ENCODE peak calls at places on chromosomes 7 and 10, in four cellular contexts. O, E, M and Q are unnamed samples.

GRCh38 chr10:133252223-133252552 is 14.5 kb downstream of the VENTX start:
- DNase-seq in E (no peak), O (no peak), M (no peak), Q (no peak)

GRCh38 chr7:80942261-80943041 is 23.6 kb upstream of the SEMA3C start:
- DNase-seq in O (no peak), M (peak), E (peak), Q (peak)

GRCh38 chr10:96289218-96289910 is 14.9 kb upstream of the DNTT start:
- DNase-seq in O (no peak), M (no peak), E (no peak), Q (no peak)

GRCh38 chr7:117249696-117250095 is 73.2 kb downstream of the WNT2 start:
- DNase-seq in O (no peak), M (no peak), E (no peak), Q (no peak)

GRCh38 chr10:17669185-17669872 is 25.4 kb downstream of the STAM start:
- DNase-seq in M (no peak), E (no peak), O (no peak), Q (no peak)

GRCh38 chr7:158057446-158057845 is 530.2 kb downstream of the PTPRN2 start:
- DNase-seq in M (no peak), E (no peak), O (no peak), Q (no peak)

GRCh38 chr7:43077285-43077684 is 35.2 kb upstream of the HECW1 start:
- DNase-seq in O (no peak), E (no peak), M (no peak), Q (no peak)

GRCh38 chr7:82617156-82617555 is 173.6 kb upstream of the CACNA2D1 start:
- DNase-seq in M (no peak), O (no peak), E (no peak), Q (no peak)

GRCh38 chr7:2820508-2820934 is 23.6 kb downstream of the GNA12 start:
- DNase-seq in M (peak), O (no peak), E (no peak), Q (peak)

GRCh38 chr10:119447421-119447820 is 95.1 kb downstream of the RGS10 start:
- DNase-seq in E (no peak), O (no peak), M (no peak), Q (no peak)

GRCh38 chr10:117804470-117805011 is 242.2 kb downstream of the RAB11FIP2 start:
- DNase-seq in E (no peak), O (no peak), M (no peak), Q (no peak)

GRCh38 chr10:30028452-30029045 is 30.8 kb downstream of the JCAD start:
- DNase-seq in M (no peak), O (no peak), E (no peak), Q (no peak)

GRCh38 chr7:15929406-15929805 is 242.9 kb upstream of the MEOX2 start:
- DNase-seq in E (no peak), O (no peak), M (no peak), Q (no peak)

GRCh38 chr10:130127612-130128607 is 8.3 kb upstream of the GLRX3 start:
- DNase-seq in M (peak), O (peak), E (no peak), Q (peak)

GRCh38 chr7:29350351-29350750 is 155.8 kb downstream of the CHN2 start:
- DNase-seq in E (no peak), M (no peak), O (no peak), Q (no peak)

GRCh38 chr10:122154733-122155366 is 116.2 kb upstream of the BTBD16 start:
- DNase-seq in O (no peak), M (no peak), E (no peak), Q (no peak)

GRCh38 chr7:66776800-66777468 is 36.4 kb downstream of the RABGEF1 start:
- DNase-seq in E (no peak), O (no peak), M (peak), Q (no peak)

GRCh38 chr10:128058106-128058745 is 68.0 kb downstream of the MKI67 start:
- DNase-seq in O (no peak), E (no peak), M (no peak), Q (no peak)

GRCh38 chr10:30455816-30456215 is 21.8 kb downstream of the MAP3K8 start:
- DNase-seq in E (no peak), M (no peak), O (no peak), Q (no peak)

GRCh38 chr10:11498399-11498798 is 113.1 kb downstream of the USP6NL start:
- DNase-seq in O (no peak), M (no peak), E (no peak), Q (no peak)

GRCh38 chr7:150665075-150665794 is 20.3 kb upstream of the GIMAP2 start:
- DNase-seq in M (no peak), O (no peak), E (no peak), Q (no peak)

GRCh38 chr7:95398155-95398940 is 2.2 kb upstream of the PON3 start:
- DNase-seq in M (peak), E (no peak), O (no peak), Q (no peak)

DNA sequence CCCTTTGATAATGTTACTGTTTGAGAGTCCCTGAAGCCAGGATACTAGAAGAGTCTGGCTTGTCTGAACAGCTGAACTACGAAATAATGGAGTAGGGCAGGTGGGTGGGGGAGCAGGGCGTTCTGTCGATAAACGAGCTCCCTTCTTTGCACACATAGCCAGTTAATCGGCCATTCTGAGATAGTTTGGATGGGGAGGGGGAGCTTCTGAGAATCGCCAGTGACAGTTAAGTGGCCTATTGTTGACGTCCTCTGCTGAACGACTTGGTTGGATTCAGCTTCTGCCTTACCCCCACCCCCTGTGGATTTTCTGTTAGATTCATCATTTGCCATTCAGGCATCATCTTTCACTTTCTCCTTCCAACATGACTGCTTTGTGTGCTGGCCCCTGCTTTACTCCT is 490 bp downstream of the CPA5 start:
- DNase-seq in M (no peak), E (no peak), O (no peak), Q (no peak)
- H2AFZ ChIP-seq in M (no peak), E (peak), O (no peak), Q (no peak)

GRCh38 chr10:3639546-3639945 is 145.5 kb downstream of the KLF6 start:
- DNase-seq in M (no peak), E (no peak), O (no peak), Q (no peak)

GRCh38 chr10:3635248-3635647 is 149.8 kb downstream of the KLF6 start:
- DNase-seq in O (no peak), E (no peak), M (no peak), Q (no peak)

GRCh38 chr10:3636356-3637181 is 148.4 kb downstream of the KLF6 start:
- DNase-seq in M (no peak), E (no peak), O (no peak), Q (no peak)

GRCh38 chr10:3631709-3632330 is 153.2 kb downstream of the KLF6 start:
- DNase-seq in E (no peak), O (no peak), M (no peak), Q (no peak)

DNA sequence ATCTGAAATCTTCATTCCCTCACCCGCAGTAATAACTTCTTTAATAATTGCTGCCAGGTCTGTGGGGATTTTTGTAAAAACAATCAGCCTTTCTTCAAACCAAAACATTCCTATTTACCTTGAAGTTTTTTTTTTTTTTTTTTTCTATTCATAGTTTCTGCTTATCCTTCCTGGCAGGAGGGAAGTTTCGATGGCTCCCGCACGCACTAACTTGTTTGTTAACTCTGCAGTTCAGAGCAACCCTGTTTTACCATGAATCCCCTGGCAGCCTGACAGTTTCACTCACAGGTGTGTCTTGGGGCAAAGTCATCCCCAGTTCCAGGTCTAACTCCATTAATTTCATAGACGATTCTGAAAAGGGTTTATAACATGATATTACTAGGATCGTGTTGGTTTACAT is 149.3 kb downstream of the KLF6 start:
- DNase-seq in M (no peak), E (no peak), O (no peak), Q (no peak)
- TF ChIP-seq JUN in M (no peak), E (no peak), O (no peak), Q (no peak)

DNA sequence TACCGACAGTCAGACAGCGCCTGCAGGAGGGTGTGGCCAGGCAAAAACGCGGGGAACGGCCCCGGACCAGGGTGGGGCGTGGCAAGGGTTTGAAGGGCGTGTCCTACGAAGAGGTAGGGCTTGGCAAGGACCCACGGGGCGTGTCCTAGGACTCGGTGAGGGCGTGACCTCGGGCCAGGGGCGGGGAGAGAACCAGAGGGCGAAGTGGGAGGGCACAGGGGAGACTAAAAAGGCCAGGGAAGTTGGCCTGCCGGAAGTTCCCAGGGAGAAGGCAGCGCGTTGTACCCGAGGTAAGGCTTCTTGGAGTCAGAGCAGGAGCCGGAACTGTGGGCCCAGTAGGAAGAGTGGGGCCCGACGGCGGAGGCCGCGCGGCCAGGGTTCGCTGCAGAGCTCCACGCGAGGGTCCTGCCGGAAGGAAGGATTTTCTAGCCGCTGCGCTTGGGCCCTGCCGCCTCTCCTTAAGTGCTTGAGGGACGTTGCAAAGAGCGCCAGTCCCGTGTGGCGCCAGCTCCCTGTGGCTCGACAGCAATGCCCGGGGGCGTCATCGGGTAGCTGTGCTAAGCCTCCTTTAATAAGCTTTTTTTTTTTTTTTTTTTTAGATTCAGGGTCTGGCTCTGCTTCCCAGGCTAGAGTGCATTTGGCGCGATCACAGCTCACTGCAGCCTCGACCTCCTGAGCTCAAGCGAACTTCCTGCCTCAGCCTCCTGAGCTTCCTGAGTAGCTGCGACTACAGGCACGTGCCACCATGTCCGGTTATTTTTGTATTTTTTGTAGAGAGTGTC is at the start of gene PTER:
- DNase-seq in E (peak), M (peak), O (peak), Q (peak)
- H2AFZ ChIP-seq in E (peak), M (no peak), O (peak), Q (peak)

GRCh38 chr10:71161429-71161828 is 50.9 kb upstream of the UNC5B start:
- DNase-seq in E (no peak), O (no peak), M (no peak), Q (no peak)
- TF ChIP-seq JUN in E (no peak), O (peak), M (no peak), Q (no peak)

GRCh38 chr7:139321071-139321745 is 19.9 kb upstream of the FMC1 start:
- DNase-seq in M (peak), O (peak), E (peak), Q (peak)

DNA sequence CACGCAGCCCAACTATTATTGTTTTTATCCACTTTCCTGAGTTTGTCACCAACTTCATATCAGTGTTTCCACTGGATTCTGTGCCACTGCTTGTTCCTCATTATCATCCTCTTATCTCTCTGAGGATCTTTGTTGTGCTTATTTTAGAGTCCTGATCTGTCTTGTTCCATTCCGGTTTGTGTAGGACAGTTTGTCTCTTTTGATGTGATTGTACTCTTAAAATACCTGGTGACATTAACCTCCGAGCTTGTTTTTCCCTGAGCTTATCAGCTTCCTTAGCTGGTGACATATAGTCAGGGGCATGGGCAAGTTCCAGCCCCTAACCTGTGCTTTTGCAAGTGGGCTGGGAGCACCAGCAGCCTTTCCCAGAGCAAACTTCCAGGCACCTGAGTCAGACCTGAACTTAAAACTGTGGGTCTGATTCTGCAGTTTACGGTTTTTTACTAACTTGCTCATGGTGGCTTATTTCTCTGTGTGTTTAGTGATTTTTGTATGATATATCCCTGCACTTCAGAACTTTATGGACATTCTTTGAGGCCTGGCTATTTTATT is 23.1 kb upstream of the FMC1 start:
- DNase-seq in E (no peak), M (no peak), O (no peak), Q (no peak)
- H2AFZ ChIP-seq in E (no peak), M (no peak), O (peak), Q (no peak)

GRCh38 chr7:26549281-26549943 is 257.8 kb downstream of the SNX10 start:
- DNase-seq in M (no peak), O (no peak), E (no peak), Q (peak)
- TF ChIP-seq JUN in M (no peak), O (no peak), E (no peak), Q (no peak)

DNA sequence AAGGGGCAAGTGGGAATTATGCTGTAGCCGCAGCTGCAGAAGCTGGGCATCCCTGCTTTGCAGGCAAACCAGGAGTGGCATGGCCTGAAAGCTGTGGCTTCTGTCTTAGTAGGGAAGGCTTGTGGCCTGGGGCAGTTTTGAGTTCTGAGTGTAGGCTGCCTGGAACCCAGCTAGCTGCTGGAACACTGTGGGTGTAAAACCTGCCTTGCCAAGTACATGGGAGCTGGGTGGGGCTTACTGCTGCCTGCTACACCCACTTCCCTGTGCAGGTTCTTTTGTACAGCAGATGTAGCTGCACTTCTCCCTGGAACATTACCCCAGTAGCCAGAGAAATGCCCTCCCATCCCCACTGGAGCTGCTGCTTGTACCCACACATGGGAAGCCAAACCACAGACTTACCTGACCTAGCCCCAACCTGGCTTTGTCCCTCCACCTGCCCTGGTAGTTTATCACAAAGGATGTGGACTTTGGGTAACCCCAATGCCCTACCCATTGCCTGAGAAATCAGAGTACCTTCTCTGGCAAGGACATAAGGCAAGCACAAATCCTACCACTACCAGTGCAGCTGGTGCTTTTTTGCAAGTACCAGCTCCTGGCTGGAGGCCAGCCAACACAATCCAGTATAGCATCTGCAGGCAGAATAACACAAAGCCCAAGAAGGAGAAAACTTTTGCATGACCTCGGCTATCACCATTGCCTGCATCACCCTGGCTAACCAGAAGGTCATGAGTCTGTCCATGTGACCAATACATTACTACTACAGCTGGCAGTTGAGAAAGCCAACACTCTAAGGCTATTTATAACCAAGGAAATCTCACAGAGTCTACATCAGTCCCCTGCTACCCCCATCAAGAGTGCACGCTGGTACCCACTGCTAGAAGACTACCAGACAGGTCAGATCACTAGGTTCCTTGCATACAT is 26.5 kb upstream of the PPP1R3A start:
- DNase-seq in O (no peak), E (no peak), M (no peak), Q (no peak)
- H2AFZ ChIP-seq in O (no peak), E (no peak), M (no peak), Q (no peak)

DNA sequence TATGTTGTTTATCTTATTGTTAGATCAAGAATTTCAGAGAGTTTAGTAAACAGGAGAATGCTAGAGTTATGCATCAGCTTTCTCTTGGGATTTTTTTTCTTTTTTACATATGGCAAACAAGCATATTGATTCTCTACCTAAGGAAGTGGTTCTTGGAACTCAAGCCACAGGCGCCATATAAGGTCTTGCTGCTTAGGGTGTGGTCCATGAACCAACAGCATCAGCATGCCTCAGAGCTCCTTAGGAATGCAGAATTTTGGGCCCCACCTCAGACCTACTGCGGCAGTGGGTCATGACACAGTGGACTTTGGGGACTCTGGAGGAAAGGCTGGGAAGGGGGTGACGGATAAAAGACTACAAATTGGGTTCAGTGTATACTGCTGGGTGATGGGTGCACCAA is 230.8 kb downstream of the SKAP2 start:
- DNase-seq in E (no peak), M (no peak), O (no peak), Q (no peak)
- TF ChIP-seq JUN in E (no peak), M (no peak), O (no peak), Q (no peak)

DNA sequence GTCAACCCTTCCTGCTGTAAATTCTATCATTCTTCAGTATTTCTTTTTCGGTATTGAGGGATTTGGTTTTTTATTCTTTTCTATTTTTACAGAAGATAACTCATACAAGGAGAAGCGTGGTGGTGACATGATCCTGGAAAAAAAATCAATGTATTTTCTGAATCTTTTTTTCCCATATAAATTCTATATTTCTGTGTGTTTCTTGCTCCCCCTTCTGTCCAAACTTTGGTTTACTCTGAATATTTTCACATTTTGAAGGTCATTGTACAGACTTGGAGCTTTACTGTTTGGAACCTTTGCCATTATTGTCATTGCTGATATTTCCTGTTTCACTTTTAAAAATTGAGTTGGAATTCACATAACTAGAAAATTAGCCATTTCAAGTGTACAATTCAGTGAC is 246.3 kb downstream of the REEP3 start:
- DNase-seq in M (peak), E (no peak), O (no peak), Q (peak)
- H2AFZ ChIP-seq in M (no peak), E (no peak), O (no peak), Q (no peak)

DNA sequence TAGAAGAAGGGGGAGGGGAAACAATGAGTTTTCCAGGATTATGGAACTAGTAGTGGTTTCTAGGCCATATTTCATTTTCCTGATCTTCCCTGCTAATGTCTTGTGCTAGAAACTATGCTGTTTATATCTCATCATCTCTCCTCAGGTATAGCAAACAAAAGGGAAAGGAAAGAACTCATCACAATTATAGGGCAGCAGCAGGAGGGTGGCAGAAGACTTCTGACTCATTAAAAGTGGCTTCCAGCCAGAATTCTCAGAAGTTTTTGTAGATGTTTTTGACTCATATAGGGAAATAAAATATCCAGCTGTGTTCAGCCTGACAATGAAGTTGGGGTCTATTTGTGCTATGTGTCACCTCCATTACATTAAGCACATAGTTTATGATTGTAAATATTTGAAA is 6.5 kb downstream of the AHR start:
- DNase-seq in O (no peak), E (no peak), M (no peak), Q (peak)
- TF ChIP-seq JUN in O (no peak), E (no peak), M (no peak), Q (peak)